ENCODE peak calls at places on chromosome 5, in eight cellular contexts. One of them, this sample, is unnamed.

GRCh38 chr5:147949711-147950573 is 43.6 kb upstream of the C5orf46 start:
- DNase-seq in T follicular helper cell: no peak
- DNase-seq in DMS79: no peak
- DNase-seq in EH: peak
- DNase-seq in COR-L47: peak
- DNase-seq in K562: peak
- DNase-seq in iris pigment epithelial cell: peak
- DNase-seq in NCI-H2029 treated with DMSO at 0.1 percent for 48 hours: peak
- DNase-seq in this sample: peak

GRCh38 chr5:138542120-138542955 is 698 bp downstream of the ETF1 start:
- DNase-seq in T follicular helper cell: peak
- DNase-seq in DMS79: no peak
- DNase-seq in EH: peak
- DNase-seq in COR-L47: no peak
- DNase-seq in K562: peak
- DNase-seq in iris pigment epithelial cell: no peak
- DNase-seq in NCI-H2029 treated with DMSO at 0.1 percent for 48 hours: no peak
- DNase-seq in this sample: peak

GRCh38 chr5:143143973-143144372 is 259.5 kb downstream of the NR3C1 start:
- DNase-seq in T follicular helper cell: no peak
- DNase-seq in DMS79: no peak
- DNase-seq in EH: peak
- DNase-seq in COR-L47: no peak
- DNase-seq in K562: no peak
- DNase-seq in iris pigment epithelial cell: peak
- DNase-seq in NCI-H2029 treated with DMSO at 0.1 percent for 48 hours: no peak
- DNase-seq in this sample: no peak

GRCh38 chr5:7329712-7330111 is 66.2 kb upstream of the ADCY2 start:
- DNase-seq in T follicular helper cell: no peak
- DNase-seq in DMS79: no peak
- DNase-seq in EH: no peak
- DNase-seq in COR-L47: no peak
- DNase-seq in K562: no peak
- DNase-seq in iris pigment epithelial cell: no peak
- DNase-seq in NCI-H2029 treated with DMSO at 0.1 percent for 48 hours: no peak
- DNase-seq in this sample: no peak

GRCh38 chr5:169576181-169576598 is 7.4 kb upstream of the SPDL1 start:
- DNase-seq in T follicular helper cell: no peak
- DNase-seq in DMS79: no peak
- DNase-seq in EH: peak
- DNase-seq in COR-L47: no peak
- DNase-seq in K562: no peak
- DNase-seq in iris pigment epithelial cell: peak
- DNase-seq in NCI-H2029 treated with DMSO at 0.1 percent for 48 hours: no peak
- DNase-seq in this sample: peak

GRCh38 chr5:158987231-158987630 is 112.5 kb downstream of the EBF1 start:
- DNase-seq in T follicular helper cell: no peak
- DNase-seq in DMS79: no peak
- DNase-seq in EH: no peak
- DNase-seq in COR-L47: no peak
- DNase-seq in K562: no peak
- DNase-seq in iris pigment epithelial cell: no peak
- DNase-seq in NCI-H2029 treated with DMSO at 0.1 percent for 48 hours: no peak
- DNase-seq in this sample: no peak

GRCh38 chr5:20832204-20833080 is 844.4 kb upstream of the CDH18 start:
- DNase-seq in T follicular helper cell: no peak
- DNase-seq in DMS79: no peak
- DNase-seq in EH: peak
- DNase-seq in COR-L47: no peak
- DNase-seq in K562: peak
- DNase-seq in iris pigment epithelial cell: no peak
- DNase-seq in NCI-H2029 treated with DMSO at 0.1 percent for 48 hours: no peak
- DNase-seq in this sample: peak

GRCh38 chr5:179119415-179120170 is 59.4 kb downstream of the ZNF354C start:
- DNase-seq in T follicular helper cell: no peak
- DNase-seq in DMS79: no peak
- DNase-seq in EH: no peak
- DNase-seq in COR-L47: no peak
- DNase-seq in K562: no peak
- DNase-seq in iris pigment epithelial cell: no peak
- DNase-seq in NCI-H2029 treated with DMSO at 0.1 percent for 48 hours: no peak
- DNase-seq in this sample: no peak

GRCh38 chr5:165620394-165620793 is 2115.0 kb downstream of the MAT2B start:
- DNase-seq in T follicular helper cell: no peak
- DNase-seq in DMS79: no peak
- DNase-seq in EH: no peak
- DNase-seq in COR-L47: no peak
- DNase-seq in K562: no peak
- DNase-seq in iris pigment epithelial cell: no peak
- DNase-seq in NCI-H2029 treated with DMSO at 0.1 percent for 48 hours: no peak
- DNase-seq in this sample: peak

GRCh38 chr5:41637869-41638268 is 127.5 kb upstream of the PLCXD3 start:
- DNase-seq in T follicular helper cell: no peak
- DNase-seq in DMS79: no peak
- DNase-seq in EH: no peak
- DNase-seq in COR-L47: no peak
- DNase-seq in K562: no peak
- DNase-seq in iris pigment epithelial cell: no peak
- DNase-seq in NCI-H2029 treated with DMSO at 0.1 percent for 48 hours: no peak
- DNase-seq in this sample: no peak

GRCh38 chr5:105968961-105969360 is 1701.8 kb downstream of the EFNA5 start:
- DNase-seq in T follicular helper cell: no peak
- DNase-seq in DMS79: no peak
- DNase-seq in EH: no peak
- DNase-seq in COR-L47: no peak
- DNase-seq in K562: no peak
- DNase-seq in iris pigment epithelial cell: peak
- DNase-seq in NCI-H2029 treated with DMSO at 0.1 percent for 48 hours: no peak
- DNase-seq in this sample: no peak

This sample was measured in fibroblast of villous mesenchyme.